ENCODE peak calls at places on chromosomes 5 and 9, in seven cellular contexts. Q is A549, G is HCT116, J is HepG2, H is H1, A is K562, V is SK-N-SH. F is an unnamed sample.

GRCh38 chr9:127417130-127418036 is 6.8 kb upstream of the ZNF79 start:
- DNase-seq in Q (peak; percentile 29), G (no peak), J (no peak), H (no peak), A (no peak), V (peak; percentile 57), F (no peak)

GRCh38 chr9:101354143-101354764 is 30.6 kb downstream of the BAAT start:
- DNase-seq in Q (peak; percentile 90), G (no peak), J (peak; percentile 100), H (no peak), A (no peak), V (no peak), F (no peak)

GRCh38 chr9:124869986-124870560 is 8.1 kb downstream of the ARPC5L start:
- DNase-seq in Q (no peak), G (no peak), J (peak; percentile 49), H (no peak), A (peak; percentile 85), V (no peak), F (peak; percentile 64)

GRCh38 chr5:50751064-50751657 is 84.7 kb downstream of the PARP8 start:
- DNase-seq in Q (peak; percentile 36), G (peak; percentile 32), J (peak; percentile 30), H (no peak), A (peak; percentile 36), V (peak; percentile 48), F (peak; percentile 77)

GRCh38 chr5:173010021-173010420 is 26.4 kb downstream of the ATP6V0E1 start:
- DNase-seq in Q (no peak), G (no peak), J (no peak), H (no peak), A (no peak), V (no peak), F (peak; percentile 14)

GRCh38 chr9:113509463-113509862 is 45.9 kb downstream of the RGS3 start:
- DNase-seq in Q (no peak), G (no peak), J (no peak), H (no peak), A (no peak), V (no peak), F (no peak)

GRCh38 chr9:84652496-84653081 is 16.9 kb upstream of the NTRK2 start:
- DNase-seq in Q (no peak), G (no peak), J (no peak), H (no peak), A (no peak), V (no peak), F (no peak)

GRCh38 chr9:95077053-95077765 is 240.3 kb downstream of the FANCC start:
- DNase-seq in Q (no peak), G (no peak), J (no peak), H (no peak), A (no peak), V (no peak), F (no peak)

GRCh38 chr9:129863059-129863690 is 27.9 kb downstream of the USP20 start:
- DNase-seq in Q (no peak), G (no peak), J (no peak), H (no peak), A (peak; percentile 100), V (peak; percentile 85), F (peak; percentile 99)

GRCh38 chr5:111779260-111780254 is 22.6 kb upstream of the NREP start:
- DNase-seq in Q (no peak), G (no peak), J (no peak), H (no peak), A (no peak), V (no peak), F (no peak)

GRCh38 chr9:86939311-86939710 is 8.0 kb downstream of the GAS1 start:
- DNase-seq in Q (no peak), G (no peak), J (no peak), H (no peak), A (no peak), V (no peak), F (no peak)

GRCh38 chr5:4625206-4625896 is 514.8 kb upstream of the ADAMTS16 start:
- DNase-seq in Q (no peak), G (no peak), J (no peak), H (no peak), A (no peak), V (no peak), F (no peak)

DNA sequence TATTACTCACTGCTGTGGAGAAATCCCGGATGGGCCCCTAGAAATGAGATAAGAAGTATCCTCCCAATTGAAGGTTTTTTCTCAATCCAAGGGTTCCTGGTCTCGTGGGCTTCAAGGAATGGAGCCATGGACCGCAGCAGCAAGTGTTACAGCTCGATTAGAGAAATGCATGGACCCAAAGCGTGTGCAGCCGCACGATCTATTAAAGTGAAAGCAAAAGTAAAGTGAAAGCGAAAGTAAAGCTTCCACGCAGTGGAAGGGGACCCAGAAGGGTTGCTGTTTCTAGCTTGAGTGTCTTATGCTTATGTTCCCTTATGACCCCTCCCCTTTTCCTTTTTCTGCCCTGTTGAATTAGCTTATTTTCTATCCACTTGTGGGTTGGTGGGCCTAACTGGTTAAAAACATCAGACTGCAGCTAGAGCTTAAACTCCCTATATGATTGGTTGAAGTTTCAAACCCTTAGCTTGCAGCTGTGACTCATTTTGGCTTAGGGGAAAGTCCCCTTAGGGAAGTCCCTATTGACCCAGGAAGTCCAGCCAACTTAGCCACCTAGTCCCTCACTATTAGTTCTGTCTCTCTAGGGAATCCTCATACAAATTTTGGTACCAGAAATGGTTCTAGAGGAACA is 1111.8 kb downstream of the TAF11L14 start:
- DNase-seq in Q (peak; percentile 33), G (no peak), J (peak; percentile 45), H (no peak), A (peak; percentile 55), V (peak; percentile 11), F (peak; percentile 92)
- TF ChIP-seq MAX in Q (no peak), G (no peak), J (no peak), H (no peak), A (no peak), V (no peak), F (peak; percentile 72)

GRCh38 chr5:171453056-171453725 is 33.7 kb downstream of the FGF18 start:
- DNase-seq in Q (no peak), G (no peak), J (no peak), H (no peak), A (no peak), V (no peak), F (no peak)

GRCh38 chr5:171451421-171451820 is 32.0 kb downstream of the FGF18 start:
- DNase-seq in Q (no peak), G (no peak), J (no peak), H (no peak), A (no peak), V (no peak), F (no peak)

GRCh38 chr5:171449426-171449825 is 30.0 kb downstream of the FGF18 start:
- DNase-seq in Q (no peak), G (no peak), J (no peak), H (no peak), A (no peak), V (no peak), F (no peak)

GRCh38 chr5:171453988-171454387 is 34.5 kb downstream of the FGF18 start:
- DNase-seq in Q (no peak), G (no peak), J (no peak), H (no peak), A (no peak), V (no peak), F (no peak)

GRCh38 chr5:171450423-171451246 is 31.2 kb downstream of the FGF18 start:
- DNase-seq in Q (no peak), G (no peak), J (no peak), H (peak; percentile 69), A (peak; percentile 24), V (no peak), F (peak; percentile 30)
- H3K4me3 ChIP-seq in Q (no peak overlapping the region), G (peak overlapping the region; percentile 31), J (no peak overlapping the region), H (peak overlapping the region; percentile 58), A (no peak overlapping the region), V (no peak overlapping the region), F (no peak overlapping the region)

DNA sequence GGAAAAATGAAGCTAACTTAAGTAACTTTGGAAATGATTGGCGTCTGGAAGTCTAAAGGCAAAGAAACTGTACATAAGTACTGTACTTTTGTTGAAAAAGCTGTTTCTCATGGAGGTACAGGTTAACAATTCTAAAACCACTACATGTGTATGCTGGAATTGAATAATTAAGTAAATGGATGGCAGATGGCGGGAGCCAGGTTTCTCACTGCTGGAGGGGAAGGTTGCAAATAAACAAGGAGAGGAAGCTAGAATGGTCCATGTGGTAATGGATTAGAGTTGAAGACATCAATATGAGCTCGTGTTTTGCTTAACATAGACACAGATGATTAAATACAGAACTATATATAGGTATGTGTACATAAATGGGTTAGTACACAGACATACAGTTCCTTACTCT is 43.2 kb upstream of the ASTN2 start:
- DNase-seq in Q (no peak), G (no peak), J (no peak), H (no peak), A (no peak), V (no peak), F (no peak)
- TF ChIP-seq MAX in Q (no peak), G (no peak), J (no peak), H (no peak), A (no peak), V (no peak), F (no peak)

DNA sequence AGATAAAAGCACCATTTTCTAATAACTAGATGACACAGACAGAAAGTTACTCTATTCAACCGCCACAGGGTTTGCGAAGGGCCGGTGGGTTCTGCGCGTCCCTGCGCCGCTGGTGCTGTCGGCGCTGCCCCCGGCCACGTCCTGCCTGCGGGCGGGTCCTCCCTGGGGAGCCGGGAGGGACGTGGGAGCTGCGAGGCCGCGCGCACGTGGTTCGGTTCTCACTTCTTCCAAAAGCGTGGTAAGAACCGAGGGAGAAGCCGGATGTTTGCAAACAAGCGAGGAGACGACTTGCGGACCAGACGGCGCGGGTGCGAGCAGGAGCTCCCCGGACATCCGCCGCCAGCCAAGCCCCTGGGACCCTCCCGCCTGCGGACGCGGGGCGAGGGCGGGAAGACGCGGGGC is 12.5 kb downstream of the BTNL9 start:
- DNase-seq in Q (peak; percentile 54), G (no peak), J (no peak), H (peak; percentile 66), A (peak; percentile 81), V (no peak), F (peak; percentile 28)
- H3K4me3 ChIP-seq in Q (peak overlapping the region; percentile 83), G (no peak overlapping the region), J (peak overlapping the region; percentile 57), H (peak overlapping the region; percentile 85), A (peak overlapping the region; percentile 84), V (no peak overlapping the region), F (no peak overlapping the region)

F was measured in NB4.